ENCODE peak calls at places on chromosomes 13 and 19, in eight cellular contexts. U is A549; J is mucosa of descending colon; P is CD8-positive, alpha-beta T cell; E is heart left ventricle; A is cardiac muscle cell; X is neural progenitor cell; W is CD4-positive, CD25-positive, alpha-beta regulatory T cell. Y is an unnamed sample.
A peak's percentile ranks its signal among the peaks of the same experiment; 100 is the strongest.

GRCh38 chr19:35782589-35782988 is 7.2 kb downstream of the ARHGAP33 start:
- DNase-seq in P (no peak), E (no peak), X (no peak), A (no peak), J (no peak), W (no peak), U (no peak), Y (no peak)

GRCh38 chr19:9857920-9858746 is 23.0 kb downstream of the PIN1 start:
- DNase-seq in P (peak; percentile 17), X (no peak), W (no peak), J (no peak), E (no peak), A (no peak), U (no peak), Y (no peak)

GRCh38 chr13:53126803-53127202 is 98.2 kb downstream of the OLFM4 start:
- DNase-seq in P (no peak), W (no peak), U (no peak), J (peak; percentile 18), A (no peak), E (no peak), X (no peak), Y (no peak)

GRCh38 chr19:1251503-1252220 is 3.3 kb downstream of the MIDN start:
- DNase-seq in P (peak; percentile 49), J (no peak), E (no peak), U (peak; percentile 84), X (peak; percentile 38), A (no peak), W (peak; percentile 60), Y (peak; percentile 42)

GRCh38 chr13:99289674-99290337 is 17.4 kb downstream of the GPR183 start:
- DNase-seq in J (no peak), P (no peak), E (no peak), X (no peak), U (no peak), A (no peak), W (no peak), Y (no peak)

GRCh38 chr13:43170497-43170896 is 147.1 kb downstream of the DNAJC15 start:
- DNase-seq in P (no peak), J (no peak), U (no peak), X (peak; percentile 35), A (no peak), W (no peak), E (no peak), Y (no peak)

GRCh38 chr13:31242935-31243334 is 43.2 kb downstream of the B3GLCT start:
- DNase-seq in P (no peak), A (no peak), W (no peak), E (no peak), J (no peak), X (no peak), U (no peak), Y (no peak)

GRCh38 chr13:112697756-112698655 is 8.2 kb downstream of the ATP11A start:
- DNase-seq in J (no peak), A (no peak), X (no peak), U (no peak), P (no peak), W (no peak), E (peak; percentile 12), Y (no peak)

GRCh38 chr13:66803013-66803739 is 427.0 kb downstream of the PCDH9 start:
- DNase-seq in J (no peak), U (no peak), X (no peak), A (no peak), E (no peak), P (no peak), W (no peak), Y (no peak)

GRCh38 chr13:97191615-97192014 is 30.5 kb upstream of the MBNL2 start:
- DNase-seq in P (no peak), W (no peak), J (no peak), E (no peak), X (no peak), A (no peak), U (no peak), Y (no peak)

GRCh38 chr19:40741527-40742390 is 8.5 kb downstream of the ACTMAP start:
- DNase-seq in E (no peak), A (no peak), P (no peak), W (no peak), J (no peak), X (no peak), U (no peak), Y (no peak)

GRCh38 chr19:33040994-33041827 is 23.5 kb downstream of the RHPN2 start:
- DNase-seq in P (no peak), X (no peak), W (no peak), J (peak; percentile 81), U (peak; percentile 100), E (no peak), A (no peak), Y (no peak)

GRCh38 chr19:6801397-6802086 is 29.0 kb downstream of the VAV1 start:
- DNase-seq in W (peak; percentile 61), E (peak; percentile 78), U (peak; percentile 87), P (peak; percentile 75), X (no peak), A (peak; percentile 0), J (peak; percentile 65), Y (peak; percentile 62)

GRCh38 chr19:37243206-37243632 is 25.2 kb downstream of the ZNF383 start:
- DNase-seq in X (no peak), U (peak; percentile 43), P (no peak), A (no peak), E (no peak), J (no peak), W (no peak), Y (no peak)
- H3K9me3 ChIP-seq in X (peaks cover 39% of the 10 kb centered on the region), U (peaks cover 98% of the 10 kb centered on the region), P (peaks cover 42% of the 10 kb centered on the region), A (no peaks in the 10 kb centered on the region), E (peaks cover 70% of the 10 kb centered on the region), J (peaks cover 98% of the 10 kb centered on the region), W (peaks cover 74% of the 10 kb centered on the region), Y (peaks cover 55% of the 10 kb centered on the region)

DNA sequence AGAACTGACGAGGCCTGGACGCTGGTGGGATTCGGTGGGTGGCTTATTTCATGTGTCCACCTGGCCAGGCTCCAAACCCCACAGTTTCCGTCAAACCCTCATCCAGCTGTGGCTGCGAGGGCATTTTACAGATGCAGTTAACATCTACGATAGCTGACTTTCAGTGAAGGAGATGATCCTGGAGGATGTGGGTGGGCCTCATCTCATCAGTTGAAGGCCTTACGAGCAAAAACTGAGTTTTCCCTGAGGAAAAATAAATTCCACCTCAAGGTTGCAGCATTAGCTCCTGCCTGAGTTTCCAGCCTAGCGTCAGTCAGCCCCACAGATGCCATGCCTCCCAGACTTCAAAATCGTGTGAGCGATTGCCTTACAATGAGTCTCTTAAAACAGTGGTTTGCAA is 111.1 kb upstream of the PEG3 start:
- DNase-seq in A (no peak), E (no peak), W (no peak), J (no peak), P (no peak), U (no peak), X (no peak), Y (no peak)
- H3K9me3 ChIP-seq in A (no peaks in the 10 kb centered on the region), E (no peaks in the 10 kb centered on the region), W (peaks cover 11% of the 10 kb centered on the region), J (peaks cover 68% of the 10 kb centered on the region), P (peaks cover 4% of the 10 kb centered on the region), U (peaks cover 71% of the 10 kb centered on the region), X (peaks cover 5% of the 10 kb centered on the region), Y (no peaks in the 10 kb centered on the region)

GRCh38 chr19:57506163-57506562 is 6.4 kb downstream of the ZNF773 start:
- DNase-seq in U (no peak), X (no peak), J (no peak), W (no peak), E (no peak), P (no peak), A (no peak), Y (no peak)
- H3K9me3 ChIP-seq in U (peaks cover 86% of the 10 kb centered on the region), X (no peaks in the 10 kb centered on the region), J (peaks cover 92% of the 10 kb centered on the region), W (peaks cover 69% of the 10 kb centered on the region), E (no peaks in the 10 kb centered on the region), P (peaks cover 30% of the 10 kb centered on the region), A (no peaks in the 10 kb centered on the region), Y (peaks cover 11% of the 10 kb centered on the region)

GRCh38 chr19:19670070-19670551 is 1.5 kb downstream of the ZNF101 start:
- DNase-seq in P (no peak), X (peak; percentile 66), E (no peak), J (no peak), U (no peak), W (no peak), A (no peak), Y (no peak)

GRCh38 chr19:19677579-19677978 is 8.9 kb downstream of the ZNF101 start:
- DNase-seq in X (no peak), U (no peak), E (no peak), P (no peak), J (no peak), A (no peak), W (no peak), Y (no peak)

GRCh38 chr19:19672816-19673215 is 4.2 kb downstream of the ZNF101 start:
- DNase-seq in P (no peak), W (no peak), U (no peak), J (no peak), X (no peak), A (no peak), E (no peak), Y (no peak)

GRCh38 chr19:19679176-19680073 is 10.8 kb downstream of the ZNF101 start:
- DNase-seq in A (no peak), U (no peak), E (no peak), P (no peak), W (no peak), J (no peak), X (no peak), Y (no peak)

GRCh38 chr19:19674315-19674714 is 5.7 kb downstream of the ZNF101 start:
- DNase-seq in A (no peak), W (no peak), X (no peak), U (no peak), J (no peak), P (no peak), E (no peak), Y (no peak)
- H3K9me3 ChIP-seq in A (no peaks in the 10 kb centered on the region), W (peaks cover 67% of the 10 kb centered on the region), X (no peaks in the 10 kb centered on the region), U (peaks cover 51% of the 10 kb centered on the region), J (peaks cover 32% of the 10 kb centered on the region), P (peaks cover 39% of the 10 kb centered on the region), E (no peaks in the 10 kb centered on the region), Y (peaks cover 43% of the 10 kb centered on the region)

DNA sequence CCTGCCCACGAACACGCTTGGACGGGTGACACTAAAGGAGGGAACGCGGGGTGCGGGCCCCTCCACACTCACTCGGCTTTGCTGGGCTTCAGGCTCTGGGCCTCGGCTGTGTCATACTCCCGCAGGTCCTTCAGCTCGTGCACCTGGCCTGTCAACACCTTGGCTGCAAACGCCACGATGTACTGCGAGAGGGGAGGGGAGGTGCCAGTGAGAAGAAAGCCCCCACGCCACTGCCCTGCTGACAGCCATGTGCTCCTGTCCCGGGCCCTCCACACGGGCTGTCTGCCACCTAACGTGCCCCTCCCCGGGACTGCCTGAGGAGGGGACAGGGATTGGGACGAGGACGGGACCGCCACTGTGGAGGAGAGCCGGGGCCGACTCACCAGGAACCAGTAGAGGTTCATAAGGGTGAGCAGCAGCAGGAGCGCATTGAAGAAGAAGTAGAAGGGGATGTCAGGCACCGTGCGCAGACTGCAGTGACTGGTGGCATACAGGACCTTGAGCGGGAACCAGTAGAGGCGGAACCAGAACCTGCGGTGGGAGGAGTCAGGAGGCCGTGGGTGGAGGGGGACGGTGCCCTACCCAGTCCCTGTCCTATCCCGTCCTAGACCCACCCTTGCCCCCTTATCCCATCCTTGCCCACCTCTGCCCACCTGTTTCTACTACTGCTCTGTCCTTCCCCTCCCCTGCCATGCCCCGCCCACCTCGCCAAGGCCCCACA is 16.9 kb downstream of the CERS1 start:
- DNase-seq in U (no peak), X (no peak), E (no peak), P (no peak), A (no peak), J (no peak), W (no peak), Y (no peak)
- H3K9me3 ChIP-seq in U (no peaks in the 10 kb centered on the region), X (no peaks in the 10 kb centered on the region), E (no peaks in the 10 kb centered on the region), P (no peaks in the 10 kb centered on the region), A (no peaks in the 10 kb centered on the region), J (no peaks in the 10 kb centered on the region), W (no peaks in the 10 kb centered on the region), Y (no peaks in the 10 kb centered on the region)

Y was measured in T-helper 17 cell.